ENCODE peak calls at places on chromosomes 13 and 19, in seven cellular contexts. Q, I, C, T, U, A and S are unnamed samples.

GRCh38 chr13:107864543-107865460 is 350.5 kb downstream of the LIG4 start:
- DNase-seq in Q (peak), I (no peak), C (peak), T (no peak), U (no peak), A (peak), S (no peak)

GRCh38 chr19:43425567-43426392 is 11.1 kb downstream of the TEX101 start:
- DNase-seq in Q (no peak), I (no peak), C (peak), T (no peak), U (no peak), A (no peak), S (no peak)

GRCh38 chr19:14441041-14441938 is 8.2 kb downstream of the PKN1 start:
- DNase-seq in Q (no peak), I (no peak), C (no peak), T (no peak), U (no peak), A (no peak), S (no peak)

GRCh38 chr13:92739306-92739818 is 487.2 kb upstream of the GPC6 start:
- DNase-seq in Q (no peak), I (no peak), C (no peak), T (no peak), U (no peak), A (no peak), S (no peak)

GRCh38 chr19:29491491-29491890 is 34.3 kb upstream of the VSTM2B start:
- DNase-seq in Q (no peak), I (no peak), C (no peak), T (no peak), U (no peak), A (no peak), S (no peak)

GRCh38 chr19:33156354-33156753 is 24.4 kb downstream of the WDR88 start:
- DNase-seq in Q (no peak), I (no peak), C (no peak), T (no peak), U (no peak), A (no peak), S (no peak)

GRCh38 chr13:63139277-63139676 is 1723.6 kb upstream of the PCDH20 start:
- DNase-seq in Q (no peak), I (no peak), C (no peak), T (no peak), U (no peak), A (no peak), S (no peak)

GRCh38 chr19:54388001-54388802 is 23.5 kb upstream of the LAIR1 start:
- DNase-seq in Q (peak), I (peak), C (no peak), T (no peak), U (no peak), A (no peak), S (peak)

GRCh38 chr13:30103161-30103858 is 204.0 kb downstream of the KATNAL1 start:
- DNase-seq in Q (no peak), I (no peak), C (no peak), T (no peak), U (no peak), A (no peak), S (no peak)

GRCh38 chr19:13100871-13101589 is 1.6 kb downstream of the LYL1 start:
- DNase-seq in Q (peak), I (no peak), C (no peak), T (no peak), U (no peak), A (no peak), S (no peak)

GRCh38 chr19:56577719-56578602 is 10.7 kb downstream of the ZNF470 start:
- DNase-seq in Q (no peak), I (no peak), C (no peak), T (no peak), U (no peak), A (no peak), S (no peak)

GRCh38 chr19:38880076-38880881 is 2.2 kb upstream of the RINL start:
- DNase-seq in Q (peak), I (no peak), C (peak), T (no peak), U (no peak), A (no peak), S (no peak)